ENCODE peak calls at places on chromosomes 2 and 18, in six cellular contexts. D, I, H, E, R and G are unnamed samples.

GRCh38 chr2:99150691-99151090 is 4.1 kb downstream of the TSGA10 start:
- DNase-seq in I (no peak), H (no peak), D (no peak), R (no peak), E (no peak), G (no peak)

GRCh38 chr2:70070557-70071268 is 16.6 kb upstream of the PCBP1 start:
- DNase-seq in E (no peak), H (peak), D (peak), R (no peak), I (peak), G (peak)

GRCh38 chr2:241087420-241088268 is 14.4 kb downstream of the MTERF4 start:
- DNase-seq in R (no peak), H (no peak), D (no peak), E (peak), I (no peak), G (no peak)

GRCh38 chr2:9086465-9086864 is 83.0 kb upstream of the MBOAT2 start:
- DNase-seq in I (no peak), R (no peak), D (no peak), H (no peak), E (no peak), G (no peak)

GRCh38 chr2:137886432-137886831 is 77.8 kb upstream of the HNMT start:
- DNase-seq in H (peak), I (peak), R (no peak), E (no peak), D (peak), G (no peak)

GRCh38 chr18:31275722-31276463 is 42.1 kb upstream of the DSG1 start:
- DNase-seq in I (no peak), E (no peak), R (no peak), H (no peak), D (no peak), G (no peak)

GRCh38 chr2:22784586-22784985 is 600.4 kb upstream of the KLHL29 start:
- DNase-seq in H (no peak), D (no peak), E (no peak), I (no peak), R (no peak), G (no peak)

GRCh38 chr2:84782717-84783442 is 98.0 kb downstream of the TRABD2A start:
- DNase-seq in H (no peak), E (no peak), I (no peak), R (no peak), D (no peak), G (no peak)

GRCh38 chr18:76380127-76380729 is 114.8 kb downstream of the ZNF516 start:
- DNase-seq in R (no peak), I (no peak), E (no peak), D (no peak), H (no peak), G (no peak)

GRCh38 chr2:132916219-132916618 is 246.2 kb upstream of the LYPD1 start:
- DNase-seq in D (no peak), H (no peak), I (no peak), E (no peak), R (no peak), G (no peak)

GRCh38 chr18:57004366-57005121 is 142.3 kb upstream of the BOD1L2 start:
- DNase-seq in D (no peak), H (peak), I (no peak), R (no peak), E (peak), G (no peak)

GRCh38 chr18:58325521-58325908 is 281.5 kb downstream of the NEDD4L start:
- DNase-seq in I (no peak), E (no peak), H (no peak), R (no peak), D (no peak), G (no peak)

GRCh38 chr2:227033471-227034148 is 130.4 kb downstream of the COL4A4 start:
- DNase-seq in D (peak), R (peak), I (peak), H (peak), E (no peak), G (peak)

GRCh38 chr2:188013767-188014166 is 277.9 kb upstream of the GULP1 start:
- DNase-seq in H (no peak), R (no peak), I (no peak), E (no peak), D (no peak), G (no peak)

GRCh38 chr2:201470821-201471731 is 19.5 kb downstream of the STRADB start:
- DNase-seq in R (no peak), E (no peak), D (peak), I (peak), H (no peak), G (no peak)

GRCh38 chr18:13131241-13131640 is 87.3 kb upstream of the LDLRAD4 start:
- DNase-seq in E (no peak), D (no peak), R (no peak), H (no peak), I (no peak), G (no peak)

GRCh38 chr2:42201228-42201855 is 32.2 kb downstream of the EML4 start:
- DNase-seq in H (no peak), R (no peak), D (no peak), E (no peak), I (no peak), G (no peak)

GRCh38 chr2:41610501-41611242 is 437.1 kb upstream of the PKDCC start:
- DNase-seq in D (no peak), E (no peak), R (no peak), I (no peak), H (no peak), G (no peak)

GRCh38 chr2:5176764-5177163 is 515.4 kb upstream of the SOX11 start:
- DNase-seq in D (no peak), R (no peak), H (no peak), I (no peak), E (no peak), G (no peak)

GRCh38 chr18:1075310-1075709 is 170.6 kb downstream of the ADCYAP1 start:
- DNase-seq in D (no peak), E (no peak), I (no peak), H (no peak), R (no peak), G (no peak)

GRCh38 chr2:151780938-151781337 is 46.7 kb upstream of the NEB start:
- DNase-seq in I (no peak), R (no peak), D (no peak), H (no peak), E (no peak), G (no peak)

GRCh38 chr18:24995738-24996137 is 356.2 kb downstream of the ZNF521 start:
- DNase-seq in H (no peak), I (no peak), E (no peak), D (no peak), R (no peak), G (no peak)

GRCh38 chr2:30264236-30264635 is 32.9 kb downstream of the LBH start:
- DNase-seq in I (no peak), H (no peak), E (no peak), R (no peak), D (no peak), G (no peak)

GRCh38 chr2:47771211-47771610 is 11.7 kb upstream of the MSH6 start:
- DNase-seq in D (no peak), I (no peak), R (no peak), E (no peak), H (peak), G (peak)

GRCh38 chr2:163375070-163375469 is 360.7 kb downstream of the FIGN start:
- DNase-seq in E (no peak), D (no peak), I (no peak), R (no peak), H (no peak), G (no peak)

GRCh38 chr2:235613671-235614070 is 119.8 kb downstream of the AGAP1 start:
- DNase-seq in D (no peak), R (no peak), H (no peak), E (no peak), I (no peak), G (no peak)

GRCh38 chr2:216799873-216800421 is 59.9 kb downstream of the TNP1 start:
- DNase-seq in H (no peak), E (no peak), D (no peak), I (no peak), R (no peak), G (peak)

GRCh38 chr2:79389475-79389874 is 123.4 kb upstream of the CTNNA2 start:
- DNase-seq in E (no peak), I (no peak), R (no peak), D (no peak), H (peak), G (no peak)

GRCh38 chr2:10303174-10303633 is 500 bp downstream of the HPCAL1 start:
- DNase-seq in H (no peak), R (no peak), E (no peak), I (no peak), D (no peak), G (no peak)

GRCh38 chr2:83282851-83283250 is 1176.2 kb downstream of the SUCLG1 start:
- DNase-seq in R (no peak), E (no peak), D (no peak), I (no peak), H (no peak), G (no peak)

GRCh38 chr2:219576505-219577388 is 4.6 kb downstream of the INHA start:
- DNase-seq in E (no peak), I (peak), H (peak), D (peak), R (no peak), G (peak)

GRCh38 chr2:237253046-237253723 is 160.8 kb downstream of the COL6A3 start:
- DNase-seq in I (no peak), E (no peak), R (no peak), D (no peak), H (no peak), G (no peak)

GRCh38 chr2:46431481-46432235 is 47.7 kb upstream of the TMEM247 start:
- DNase-seq in R (no peak), H (no peak), I (no peak), D (no peak), E (no peak), G (no peak)

GRCh38 chr2:128604045-128604444 is 285.4 kb upstream of the HS6ST1 start:
- DNase-seq in D (no peak), I (no peak), R (no peak), E (no peak), H (no peak), G (no peak)

GRCh38 chr2:198807131-198807530 is 650.6 kb downstream of the SATB2 start:
- DNase-seq in R (no peak), I (no peak), E (no peak), D (no peak), H (no peak), G (no peak)

DNA sequence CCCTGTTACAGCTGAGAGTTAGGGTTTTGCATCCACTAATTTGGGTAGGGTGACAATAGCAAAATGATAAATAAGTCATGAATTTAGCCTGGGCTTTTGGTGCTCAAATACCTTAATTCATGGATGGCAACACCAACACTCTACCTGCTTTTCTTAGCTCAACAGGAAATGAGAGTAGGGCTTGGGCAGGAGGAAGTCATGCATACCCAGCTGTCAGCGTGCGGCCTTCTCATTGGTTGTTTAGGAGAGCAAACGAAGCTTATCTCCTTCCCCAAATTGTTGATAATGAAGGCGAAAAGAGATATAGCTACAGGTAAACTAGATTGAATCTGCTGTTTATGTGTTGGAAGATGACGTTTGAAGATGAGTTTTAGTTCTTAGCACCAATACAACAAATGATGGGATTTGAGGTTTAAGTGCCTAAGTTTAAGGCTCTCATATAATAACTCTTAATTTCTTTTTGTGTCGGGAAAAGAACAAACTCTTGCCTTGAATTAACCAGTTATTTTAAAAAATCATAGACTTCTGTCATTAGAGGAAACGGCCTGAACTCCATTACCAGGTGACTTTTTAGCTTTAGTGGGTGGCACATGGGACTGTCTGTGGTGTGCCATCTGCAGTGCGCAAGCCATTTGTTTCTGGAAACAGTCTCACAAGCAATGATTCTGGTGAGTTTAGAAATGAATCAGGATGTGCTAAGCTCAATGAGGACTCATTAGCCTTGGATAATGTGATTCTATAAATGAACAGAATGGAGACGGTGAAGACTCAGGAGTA is 19.7 kb downstream of the MAP4K4 start:
- DNase-seq in E (peak), R (no peak), H (no peak), I (no peak), D (no peak), G (no peak)
- TF ChIP-seq CREB1 in E (no peak), R (no peak), H (no peak), I (no peak), D (no peak), G (no peak)

GRCh38 chr2:55196526-55196925 is 35.6 kb downstream of the CLHC1 start:
- DNase-seq in D (no peak), R (no peak), I (no peak), H (no peak), E (no peak), G (no peak)
- TF ChIP-seq CREB1 in D (no peak), R (no peak), I (no peak), H (no peak), E (no peak), G (no peak)

GRCh38 chr2:203535784-203536590 is 886 bp upstream of the RAPH1 start:
- DNase-seq in I (peak), R (no peak), D (no peak), E (no peak), H (no peak), G (peak)
- TF ChIP-seq CREB1 in I (no peak), R (no peak), D (no peak), E (no peak), H (no peak), G (no peak)

GRCh38 chr2:28730641-28731146 is 20.9 kb upstream of the PPP1CB start:
- DNase-seq in R (no peak), H (no peak), E (no peak), I (no peak), D (no peak), G (no peak)

GRCh38 chr2:28737655-28738054 is 14.0 kb upstream of the PPP1CB start:
- DNase-seq in I (no peak), D (no peak), E (no peak), H (no peak), R (no peak), G (no peak)

GRCh38 chr2:28735511-28735910 is 16.1 kb upstream of the PPP1CB start:
- DNase-seq in E (no peak), H (no peak), R (no peak), D (no peak), I (no peak), G (no peak)

GRCh38 chr2:28736034-28736433 is 15.6 kb upstream of the PPP1CB start:
- DNase-seq in R (no peak), I (no peak), E (no peak), H (no peak), D (no peak), G (no peak)
- TF ChIP-seq CREB1 in R (no peak), I (no peak), E (no peak), H (no peak), D (no peak), G (no peak)